ENCODE peak calls at places on chromosomes 13 and 19, in eight cellular contexts. One of them, this sample, is unnamed.

GRCh38 chr19:50713556-50714236 is 5.9 kb downstream of the SHANK1 start:
- DNase-seq in activated T-helper 1 cell treated with anti-CD3 and anti-CD28 coated beads, Interleukin-12 subunit alpha, Interleukin-12 subunit beta, Interleukin-2, Interleukin-4 antibody, amounts not matched to agents 30 ng/mL and 10 ng/mL and 1 ng/mL, durations not matched to agents 14 hours and 24 hours and 36 hours: no peak
- DNase-seq in activated T-cell treated with anti-CD3 and anti-CD28 coated beads for 48 hours: no peak
- DNase-seq in NCI-H1930: no peak
- DNase-seq in substantia nigra: no peak
- DNase-seq in AG04450: no peak
- DNase-seq in HCT116: no peak
- DNase-seq in SW 1271: no peak
- DNase-seq in this sample: no peak

GRCh38 chr13:113468461-113469147 is 15.3 kb upstream of the ADPRHL1 start:
- DNase-seq in activated T-cell treated with anti-CD3 and anti-CD28 coated beads for 48 hours: no peak
- DNase-seq in activated T-helper 1 cell treated with anti-CD3 and anti-CD28 coated beads, Interleukin-12 subunit alpha, Interleukin-12 subunit beta, Interleukin-2, Interleukin-4 antibody, amounts not matched to agents 30 ng/mL and 10 ng/mL and 1 ng/mL, durations not matched to agents 14 hours and 24 hours and 36 hours: no peak
- DNase-seq in SW 1271: no peak
- DNase-seq in substantia nigra: no peak
- DNase-seq in NCI-H1930: no peak
- DNase-seq in HCT116: no peak
- DNase-seq in AG04450: no peak
- DNase-seq in this sample: no peak

GRCh38 chr13:109451726-109452125 is 334.7 kb downstream of the IRS2 start:
- DNase-seq in activated T-cell treated with anti-CD3 and anti-CD28 coated beads for 48 hours: no peak
- DNase-seq in NCI-H1930: no peak
- DNase-seq in activated T-helper 1 cell treated with anti-CD3 and anti-CD28 coated beads, Interleukin-12 subunit alpha, Interleukin-12 subunit beta, Interleukin-2, Interleukin-4 antibody, amounts not matched to agents 30 ng/mL and 10 ng/mL and 1 ng/mL, durations not matched to agents 14 hours and 24 hours and 36 hours: no peak
- DNase-seq in SW 1271: no peak
- DNase-seq in HCT116: no peak
- DNase-seq in substantia nigra: no peak
- DNase-seq in AG04450: no peak
- DNase-seq in this sample: no peak

GRCh38 chr13:80783926-80784325 is 443.0 kb upstream of the SPRY2 start:
- DNase-seq in AG04450: no peak
- DNase-seq in substantia nigra: no peak
- DNase-seq in SW 1271: no peak
- DNase-seq in activated T-helper 1 cell treated with anti-CD3 and anti-CD28 coated beads, Interleukin-12 subunit alpha, Interleukin-12 subunit beta, Interleukin-2, Interleukin-4 antibody, amounts not matched to agents 30 ng/mL and 10 ng/mL and 1 ng/mL, durations not matched to agents 14 hours and 24 hours and 36 hours: no peak
- DNase-seq in HCT116: no peak
- DNase-seq in NCI-H1930: no peak
- DNase-seq in activated T-cell treated with anti-CD3 and anti-CD28 coated beads for 48 hours: no peak
- DNase-seq in this sample: no peak

GRCh38 chr13:30222253-30222652 is 85.1 kb downstream of the KATNAL1 start:
- DNase-seq in HCT116: no peak
- DNase-seq in activated T-helper 1 cell treated with anti-CD3 and anti-CD28 coated beads, Interleukin-12 subunit alpha, Interleukin-12 subunit beta, Interleukin-2, Interleukin-4 antibody, amounts not matched to agents 30 ng/mL and 10 ng/mL and 1 ng/mL, durations not matched to agents 14 hours and 24 hours and 36 hours: no peak
- DNase-seq in NCI-H1930: no peak
- DNase-seq in SW 1271: no peak
- DNase-seq in activated T-cell treated with anti-CD3 and anti-CD28 coated beads for 48 hours: no peak
- DNase-seq in substantia nigra: no peak
- DNase-seq in AG04450: no peak
- DNase-seq in this sample: no peak

GRCh38 chr13:23617551-23618014 is 47.4 kb downstream of the TNFRSF19 start:
- DNase-seq in HCT116: no peak
- DNase-seq in NCI-H1930: no peak
- DNase-seq in activated T-helper 1 cell treated with anti-CD3 and anti-CD28 coated beads, Interleukin-12 subunit alpha, Interleukin-12 subunit beta, Interleukin-2, Interleukin-4 antibody, amounts not matched to agents 30 ng/mL and 10 ng/mL and 1 ng/mL, durations not matched to agents 14 hours and 24 hours and 36 hours: no peak
- DNase-seq in activated T-cell treated with anti-CD3 and anti-CD28 coated beads for 48 hours: no peak
- DNase-seq in AG04450: no peak
- DNase-seq in SW 1271: no peak
- DNase-seq in substantia nigra: no peak
- DNase-seq in this sample: no peak

GRCh38 chr13:28527629-28528028 is 32.7 kb upstream of the FLT1 start:
- DNase-seq in SW 1271: no peak
- DNase-seq in substantia nigra: no peak
- DNase-seq in HCT116: no peak
- DNase-seq in activated T-cell treated with anti-CD3 and anti-CD28 coated beads for 48 hours: no peak
- DNase-seq in activated T-helper 1 cell treated with anti-CD3 and anti-CD28 coated beads, Interleukin-12 subunit alpha, Interleukin-12 subunit beta, Interleukin-2, Interleukin-4 antibody, amounts not matched to agents 30 ng/mL and 10 ng/mL and 1 ng/mL, durations not matched to agents 14 hours and 24 hours and 36 hours: no peak
- DNase-seq in NCI-H1930: no peak
- DNase-seq in AG04450: no peak
- DNase-seq in this sample: no peak

GRCh38 chr13:32938907-32939306 is 77.3 kb upstream of the KL start:
- DNase-seq in substantia nigra: no peak
- DNase-seq in activated T-cell treated with anti-CD3 and anti-CD28 coated beads for 48 hours: no peak
- DNase-seq in AG04450: no peak
- DNase-seq in activated T-helper 1 cell treated with anti-CD3 and anti-CD28 coated beads, Interleukin-12 subunit alpha, Interleukin-12 subunit beta, Interleukin-2, Interleukin-4 antibody, amounts not matched to agents 30 ng/mL and 10 ng/mL and 1 ng/mL, durations not matched to agents 14 hours and 24 hours and 36 hours: no peak
- DNase-seq in SW 1271: no peak
- DNase-seq in HCT116: no peak
- DNase-seq in NCI-H1930: no peak
- DNase-seq in this sample: no peak

GRCh38 chr19:4279530-4280422 is 710 bp downstream of the SHD start:
- DNase-seq in AG04450: no peak
- DNase-seq in NCI-H1930: no peak
- DNase-seq in activated T-helper 1 cell treated with anti-CD3 and anti-CD28 coated beads, Interleukin-12 subunit alpha, Interleukin-12 subunit beta, Interleukin-2, Interleukin-4 antibody, amounts not matched to agents 30 ng/mL and 10 ng/mL and 1 ng/mL, durations not matched to agents 14 hours and 24 hours and 36 hours: no peak
- DNase-seq in HCT116: no peak
- DNase-seq in substantia nigra: no peak
- DNase-seq in activated T-cell treated with anti-CD3 and anti-CD28 coated beads for 48 hours: no peak
- DNase-seq in SW 1271: no peak
- DNase-seq in this sample: no peak

GRCh38 chr19:16061943-16062342 is 14.4 kb upstream of the TPM4 start:
- DNase-seq in HCT116: no peak
- DNase-seq in NCI-H1930: no peak
- DNase-seq in substantia nigra: no peak
- DNase-seq in activated T-cell treated with anti-CD3 and anti-CD28 coated beads for 48 hours: no peak
- DNase-seq in SW 1271: no peak
- DNase-seq in activated T-helper 1 cell treated with anti-CD3 and anti-CD28 coated beads, Interleukin-12 subunit alpha, Interleukin-12 subunit beta, Interleukin-2, Interleukin-4 antibody, amounts not matched to agents 30 ng/mL and 10 ng/mL and 1 ng/mL, durations not matched to agents 14 hours and 24 hours and 36 hours: no peak
- DNase-seq in AG04450: no peak
- DNase-seq in this sample: no peak

GRCh38 chr13:44573790-44574465 is 2.2 kb downstream of the TSC22D1 start:
- DNase-seq in AG04450: no peak
- DNase-seq in HCT116: no peak
- DNase-seq in substantia nigra: no peak
- DNase-seq in activated T-helper 1 cell treated with anti-CD3 and anti-CD28 coated beads, Interleukin-12 subunit alpha, Interleukin-12 subunit beta, Interleukin-2, Interleukin-4 antibody, amounts not matched to agents 30 ng/mL and 10 ng/mL and 1 ng/mL, durations not matched to agents 14 hours and 24 hours and 36 hours: no peak
- DNase-seq in NCI-H1930: no peak
- DNase-seq in SW 1271: no peak
- DNase-seq in activated T-cell treated with anti-CD3 and anti-CD28 coated beads for 48 hours: no peak
- DNase-seq in this sample: no peak

GRCh38 chr19:17671906-17672305 is 16.2 kb downstream of the UNC13A start:
- DNase-seq in activated T-helper 1 cell treated with anti-CD3 and anti-CD28 coated beads, Interleukin-12 subunit alpha, Interleukin-12 subunit beta, Interleukin-2, Interleukin-4 antibody, amounts not matched to agents 30 ng/mL and 10 ng/mL and 1 ng/mL, durations not matched to agents 14 hours and 24 hours and 36 hours: no peak
- DNase-seq in AG04450: no peak
- DNase-seq in NCI-H1930: peak; percentile 21
- DNase-seq in HCT116: peak; percentile 68
- DNase-seq in SW 1271: no peak
- DNase-seq in substantia nigra: no peak
- DNase-seq in activated T-cell treated with anti-CD3 and anti-CD28 coated beads for 48 hours: no peak
- DNase-seq in this sample: no peak

GRCh38 chr19:18002347-18002850 is 5.6 kb upstream of the ARRDC2 start:
- DNase-seq in substantia nigra: no peak
- DNase-seq in NCI-H1930: no peak
- DNase-seq in activated T-helper 1 cell treated with anti-CD3 and anti-CD28 coated beads, Interleukin-12 subunit alpha, Interleukin-12 subunit beta, Interleukin-2, Interleukin-4 antibody, amounts not matched to agents 30 ng/mL and 10 ng/mL and 1 ng/mL, durations not matched to agents 14 hours and 24 hours and 36 hours: no peak
- DNase-seq in activated T-cell treated with anti-CD3 and anti-CD28 coated beads for 48 hours: no peak
- DNase-seq in AG04450: no peak
- DNase-seq in SW 1271: no peak
- DNase-seq in HCT116: no peak
- DNase-seq in this sample: no peak

GRCh38 chr19:7679017-7679720 is 1.5 kb upstream of the TRAPPC5 start:
- DNase-seq in NCI-H1930: peak; percentile 17
- DNase-seq in SW 1271: no peak
- DNase-seq in activated T-helper 1 cell treated with anti-CD3 and anti-CD28 coated beads, Interleukin-12 subunit alpha, Interleukin-12 subunit beta, Interleukin-2, Interleukin-4 antibody, amounts not matched to agents 30 ng/mL and 10 ng/mL and 1 ng/mL, durations not matched to agents 14 hours and 24 hours and 36 hours: peak; percentile 46
- DNase-seq in HCT116: no peak
- DNase-seq in substantia nigra: no peak
- DNase-seq in AG04450: no peak
- DNase-seq in activated T-cell treated with anti-CD3 and anti-CD28 coated beads for 48 hours: no peak
- DNase-seq in this sample: no peak

GRCh38 chr19:53328967-53329366 is 4.6 kb upstream of the ZNF845 start:
- DNase-seq in SW 1271: no peak
- DNase-seq in AG04450: no peak
- DNase-seq in activated T-cell treated with anti-CD3 and anti-CD28 coated beads for 48 hours: no peak
- DNase-seq in NCI-H1930: peak; percentile 85
- DNase-seq in activated T-helper 1 cell treated with anti-CD3 and anti-CD28 coated beads, Interleukin-12 subunit alpha, Interleukin-12 subunit beta, Interleukin-2, Interleukin-4 antibody, amounts not matched to agents 30 ng/mL and 10 ng/mL and 1 ng/mL, durations not matched to agents 14 hours and 24 hours and 36 hours: no peak
- DNase-seq in substantia nigra: peak; percentile 2
- DNase-seq in HCT116: no peak
- DNase-seq in this sample: no peak

GRCh38 chr19:33125929-33126388 is 6.0 kb upstream of the WDR88 start:
- DNase-seq in SW 1271: no peak
- DNase-seq in HCT116: peak; percentile 28
- DNase-seq in AG04450: peak; percentile 42
- DNase-seq in activated T-cell treated with anti-CD3 and anti-CD28 coated beads for 48 hours: peak; percentile 31
- DNase-seq in activated T-helper 1 cell treated with anti-CD3 and anti-CD28 coated beads, Interleukin-12 subunit alpha, Interleukin-12 subunit beta, Interleukin-2, Interleukin-4 antibody, amounts not matched to agents 30 ng/mL and 10 ng/mL and 1 ng/mL, durations not matched to agents 14 hours and 24 hours and 36 hours: peak; percentile 40
- DNase-seq in NCI-H1930: peak; percentile 33
- DNase-seq in substantia nigra: peak; percentile 25
- DNase-seq in this sample: peak; percentile 58

GRCh38 chr13:44312898-44313551 is 60.6 kb upstream of the SERP2 start:
- DNase-seq in activated T-cell treated with anti-CD3 and anti-CD28 coated beads for 48 hours: no peak
- DNase-seq in SW 1271: no peak
- DNase-seq in substantia nigra: no peak
- DNase-seq in HCT116: peak; percentile 88
- DNase-seq in activated T-helper 1 cell treated with anti-CD3 and anti-CD28 coated beads, Interleukin-12 subunit alpha, Interleukin-12 subunit beta, Interleukin-2, Interleukin-4 antibody, amounts not matched to agents 30 ng/mL and 10 ng/mL and 1 ng/mL, durations not matched to agents 14 hours and 24 hours and 36 hours: no peak
- DNase-seq in NCI-H1930: no peak
- DNase-seq in AG04450: peak; percentile 70
- DNase-seq in this sample: peak; percentile 82

GRCh38 chr19:49809155-49809986 is 3.7 kb downstream of the FUZ start:
- DNase-seq in activated T-cell treated with anti-CD3 and anti-CD28 coated beads for 48 hours: peak; percentile 36
- DNase-seq in substantia nigra: peak; percentile 61
- DNase-seq in HCT116: no peak
- DNase-seq in SW 1271: no peak
- DNase-seq in AG04450: no peak
- DNase-seq in NCI-H1930: no peak
- DNase-seq in activated T-helper 1 cell treated with anti-CD3 and anti-CD28 coated beads, Interleukin-12 subunit alpha, Interleukin-12 subunit beta, Interleukin-2, Interleukin-4 antibody, amounts not matched to agents 30 ng/mL and 10 ng/mL and 1 ng/mL, durations not matched to agents 14 hours and 24 hours and 36 hours: peak; percentile 38
- DNase-seq in this sample: no peak

GRCh38 chr19:49946415-49946814 is 14.6 kb downstream of the SIGLEC11 start:
- DNase-seq in AG04450: no peak
- DNase-seq in activated T-helper 1 cell treated with anti-CD3 and anti-CD28 coated beads, Interleukin-12 subunit alpha, Interleukin-12 subunit beta, Interleukin-2, Interleukin-4 antibody, amounts not matched to agents 30 ng/mL and 10 ng/mL and 1 ng/mL, durations not matched to agents 14 hours and 24 hours and 36 hours: no peak
- DNase-seq in activated T-cell treated with anti-CD3 and anti-CD28 coated beads for 48 hours: no peak
- DNase-seq in NCI-H1930: no peak
- DNase-seq in HCT116: no peak
- DNase-seq in substantia nigra: no peak
- DNase-seq in SW 1271: no peak
- DNase-seq in this sample: no peak

GRCh38 chr13:106589716-106590115 is 21.8 kb upstream of the ARGLU1 start:
- DNase-seq in SW 1271: no peak
- DNase-seq in NCI-H1930: no peak
- DNase-seq in activated T-cell treated with anti-CD3 and anti-CD28 coated beads for 48 hours: no peak
- DNase-seq in activated T-helper 1 cell treated with anti-CD3 and anti-CD28 coated beads, Interleukin-12 subunit alpha, Interleukin-12 subunit beta, Interleukin-2, Interleukin-4 antibody, amounts not matched to agents 30 ng/mL and 10 ng/mL and 1 ng/mL, durations not matched to agents 14 hours and 24 hours and 36 hours: no peak
- DNase-seq in HCT116: no peak
- DNase-seq in substantia nigra: no peak
- DNase-seq in AG04450: no peak
- DNase-seq in this sample: no peak

GRCh38 chr19:48734625-48735024 is 5.8 kb downstream of the RASIP1 start:
- DNase-seq in NCI-H1930: no peak
- DNase-seq in substantia nigra: no peak
- DNase-seq in activated T-helper 1 cell treated with anti-CD3 and anti-CD28 coated beads, Interleukin-12 subunit alpha, Interleukin-12 subunit beta, Interleukin-2, Interleukin-4 antibody, amounts not matched to agents 30 ng/mL and 10 ng/mL and 1 ng/mL, durations not matched to agents 14 hours and 24 hours and 36 hours: no peak
- DNase-seq in AG04450: no peak
- DNase-seq in activated T-cell treated with anti-CD3 and anti-CD28 coated beads for 48 hours: no peak
- DNase-seq in SW 1271: no peak
- DNase-seq in HCT116: no peak
- DNase-seq in this sample: no peak

GRCh38 chr19:40831502-40832430 is 18.5 kb downstream of the CYP2A6 start:
- DNase-seq in activated T-cell treated with anti-CD3 and anti-CD28 coated beads for 48 hours: no peak
- DNase-seq in AG04450: peak; percentile 96
- DNase-seq in SW 1271: peak; percentile 7
- DNase-seq in activated T-helper 1 cell treated with anti-CD3 and anti-CD28 coated beads, Interleukin-12 subunit alpha, Interleukin-12 subunit beta, Interleukin-2, Interleukin-4 antibody, amounts not matched to agents 30 ng/mL and 10 ng/mL and 1 ng/mL, durations not matched to agents 14 hours and 24 hours and 36 hours: no peak
- DNase-seq in NCI-H1930: no peak
- DNase-seq in substantia nigra: no peak
- DNase-seq in HCT116: no peak
- DNase-seq in this sample: peak; percentile 59

GRCh38 chr19:47778954-47779351 is 450 bp downstream of the SELENOW start:
- DNase-seq in HCT116: no peak
- DNase-seq in SW 1271: no peak
- DNase-seq in NCI-H1930: no peak
- DNase-seq in AG04450: no peak
- DNase-seq in activated T-helper 1 cell treated with anti-CD3 and anti-CD28 coated beads, Interleukin-12 subunit alpha, Interleukin-12 subunit beta, Interleukin-2, Interleukin-4 antibody, amounts not matched to agents 30 ng/mL and 10 ng/mL and 1 ng/mL, durations not matched to agents 14 hours and 24 hours and 36 hours: no peak
- DNase-seq in activated T-cell treated with anti-CD3 and anti-CD28 coated beads for 48 hours: no peak
- DNase-seq in substantia nigra: peak; percentile 42
- DNase-seq in this sample: no peak

GRCh38 chr19:17405250-17406038 is at the start of gene BST2:
- DNase-seq in HCT116: no peak
- DNase-seq in AG04450: no peak
- DNase-seq in activated T-helper 1 cell treated with anti-CD3 and anti-CD28 coated beads, Interleukin-12 subunit alpha, Interleukin-12 subunit beta, Interleukin-2, Interleukin-4 antibody, amounts not matched to agents 30 ng/mL and 10 ng/mL and 1 ng/mL, durations not matched to agents 14 hours and 24 hours and 36 hours: peak; percentile 58
- DNase-seq in substantia nigra: no peak
- DNase-seq in NCI-H1930: no peak
- DNase-seq in SW 1271: no peak
- DNase-seq in activated T-cell treated with anti-CD3 and anti-CD28 coated beads for 48 hours: peak; percentile 43
- DNase-seq in this sample: no peak

GRCh38 chr19:504634-505033 is 2.7 kb upstream of the TPGS1 start:
- DNase-seq in SW 1271: no peak
- DNase-seq in NCI-H1930: no peak
- DNase-seq in AG04450: no peak
- DNase-seq in activated T-cell treated with anti-CD3 and anti-CD28 coated beads for 48 hours: no peak
- DNase-seq in activated T-helper 1 cell treated with anti-CD3 and anti-CD28 coated beads, Interleukin-12 subunit alpha, Interleukin-12 subunit beta, Interleukin-2, Interleukin-4 antibody, amounts not matched to agents 30 ng/mL and 10 ng/mL and 1 ng/mL, durations not matched to agents 14 hours and 24 hours and 36 hours: no peak
- DNase-seq in HCT116: no peak
- DNase-seq in substantia nigra: no peak
- DNase-seq in this sample: no peak

GRCh38 chr13:49219647-49220034 is 497 bp upstream of the MLNR start:
- DNase-seq in activated T-helper 1 cell treated with anti-CD3 and anti-CD28 coated beads, Interleukin-12 subunit alpha, Interleukin-12 subunit beta, Interleukin-2, Interleukin-4 antibody, amounts not matched to agents 30 ng/mL and 10 ng/mL and 1 ng/mL, durations not matched to agents 14 hours and 24 hours and 36 hours: no peak
- DNase-seq in substantia nigra: no peak
- DNase-seq in activated T-cell treated with anti-CD3 and anti-CD28 coated beads for 48 hours: no peak
- DNase-seq in AG04450: no peak
- DNase-seq in NCI-H1930: no peak
- DNase-seq in SW 1271: no peak
- DNase-seq in HCT116: no peak
- DNase-seq in this sample: no peak

GRCh38 chr13:44904982-44905381 is 84.3 kb downstream of the NUFIP1 start:
- DNase-seq in HCT116: no peak
- DNase-seq in substantia nigra: peak; percentile 2
- DNase-seq in SW 1271: no peak
- DNase-seq in NCI-H1930: peak; percentile 47
- DNase-seq in AG04450: peak; percentile 90
- DNase-seq in activated T-helper 1 cell treated with anti-CD3 and anti-CD28 coated beads, Interleukin-12 subunit alpha, Interleukin-12 subunit beta, Interleukin-2, Interleukin-4 antibody, amounts not matched to agents 30 ng/mL and 10 ng/mL and 1 ng/mL, durations not matched to agents 14 hours and 24 hours and 36 hours: no peak
- DNase-seq in activated T-cell treated with anti-CD3 and anti-CD28 coated beads for 48 hours: no peak
- DNase-seq in this sample: no peak

GRCh38 chr19:58545286-58546068 is 1.6 kb downstream of the TRIM28 start:
- DNase-seq in activated T-helper 1 cell treated with anti-CD3 and anti-CD28 coated beads, Interleukin-12 subunit alpha, Interleukin-12 subunit beta, Interleukin-2, Interleukin-4 antibody, amounts not matched to agents 30 ng/mL and 10 ng/mL and 1 ng/mL, durations not matched to agents 14 hours and 24 hours and 36 hours: no peak
- DNase-seq in activated T-cell treated with anti-CD3 and anti-CD28 coated beads for 48 hours: no peak
- DNase-seq in AG04450: no peak
- DNase-seq in SW 1271: no peak
- DNase-seq in substantia nigra: no peak
- DNase-seq in NCI-H1930: no peak
- DNase-seq in HCT116: no peak
- DNase-seq in this sample: no peak

GRCh38 chr13:66665991-66666390 is 564.1 kb downstream of the PCDH9 start:
- DNase-seq in substantia nigra: peak; percentile 31
- DNase-seq in AG04450: peak; percentile 49
- DNase-seq in activated T-cell treated with anti-CD3 and anti-CD28 coated beads for 48 hours: no peak
- DNase-seq in HCT116: no peak
- DNase-seq in SW 1271: no peak
- DNase-seq in NCI-H1930: no peak
- DNase-seq in activated T-helper 1 cell treated with anti-CD3 and anti-CD28 coated beads, Interleukin-12 subunit alpha, Interleukin-12 subunit beta, Interleukin-2, Interleukin-4 antibody, amounts not matched to agents 30 ng/mL and 10 ng/mL and 1 ng/mL, durations not matched to agents 14 hours and 24 hours and 36 hours: no peak
- DNase-seq in this sample: no peak

GRCh38 chr13:25042141-25042540 is 53.8 kb upstream of the PABPC3 start:
- DNase-seq in activated T-cell treated with anti-CD3 and anti-CD28 coated beads for 48 hours: no peak
- DNase-seq in NCI-H1930: no peak
- DNase-seq in activated T-helper 1 cell treated with anti-CD3 and anti-CD28 coated beads, Interleukin-12 subunit alpha, Interleukin-12 subunit beta, Interleukin-2, Interleukin-4 antibody, amounts not matched to agents 30 ng/mL and 10 ng/mL and 1 ng/mL, durations not matched to agents 14 hours and 24 hours and 36 hours: no peak
- DNase-seq in HCT116: no peak
- DNase-seq in AG04450: no peak
- DNase-seq in substantia nigra: no peak
- DNase-seq in SW 1271: no peak
- DNase-seq in this sample: no peak

GRCh38 chr13:48890386-48890785 is 85.3 kb upstream of the FNDC3A start:
- DNase-seq in substantia nigra: no peak
- DNase-seq in HCT116: no peak
- DNase-seq in activated T-cell treated with anti-CD3 and anti-CD28 coated beads for 48 hours: no peak
- DNase-seq in activated T-helper 1 cell treated with anti-CD3 and anti-CD28 coated beads, Interleukin-12 subunit alpha, Interleukin-12 subunit beta, Interleukin-2, Interleukin-4 antibody, amounts not matched to agents 30 ng/mL and 10 ng/mL and 1 ng/mL, durations not matched to agents 14 hours and 24 hours and 36 hours: no peak
- DNase-seq in SW 1271: no peak
- DNase-seq in AG04450: no peak
- DNase-seq in NCI-H1930: no peak
- DNase-seq in this sample: no peak

GRCh38 chr13:44379885-44380284 is 6.3 kb downstream of the SERP2 start:
- DNase-seq in activated T-cell treated with anti-CD3 and anti-CD28 coated beads for 48 hours: no peak
- DNase-seq in AG04450: no peak
- DNase-seq in SW 1271: no peak
- DNase-seq in HCT116: no peak
- DNase-seq in NCI-H1930: no peak
- DNase-seq in activated T-helper 1 cell treated with anti-CD3 and anti-CD28 coated beads, Interleukin-12 subunit alpha, Interleukin-12 subunit beta, Interleukin-2, Interleukin-4 antibody, amounts not matched to agents 30 ng/mL and 10 ng/mL and 1 ng/mL, durations not matched to agents 14 hours and 24 hours and 36 hours: no peak
- DNase-seq in substantia nigra: no peak
- DNase-seq in this sample: no peak

GRCh38 chr19:44796701-44797115 is 12.2 kb upstream of the BCAM start:
- DNase-seq in substantia nigra: no peak
- DNase-seq in activated T-helper 1 cell treated with anti-CD3 and anti-CD28 coated beads, Interleukin-12 subunit alpha, Interleukin-12 subunit beta, Interleukin-2, Interleukin-4 antibody, amounts not matched to agents 30 ng/mL and 10 ng/mL and 1 ng/mL, durations not matched to agents 14 hours and 24 hours and 36 hours: no peak
- DNase-seq in AG04450: no peak
- DNase-seq in activated T-cell treated with anti-CD3 and anti-CD28 coated beads for 48 hours: no peak
- DNase-seq in NCI-H1930: no peak
- DNase-seq in HCT116: no peak
- DNase-seq in SW 1271: no peak
- DNase-seq in this sample: no peak

GRCh38 chr19:52739576-52739975 is 4.7 kb upstream of the ZNF611 start:
- DNase-seq in activated T-helper 1 cell treated with anti-CD3 and anti-CD28 coated beads, Interleukin-12 subunit alpha, Interleukin-12 subunit beta, Interleukin-2, Interleukin-4 antibody, amounts not matched to agents 30 ng/mL and 10 ng/mL and 1 ng/mL, durations not matched to agents 14 hours and 24 hours and 36 hours: no peak
- DNase-seq in SW 1271: no peak
- DNase-seq in AG04450: no peak
- DNase-seq in activated T-cell treated with anti-CD3 and anti-CD28 coated beads for 48 hours: no peak
- DNase-seq in NCI-H1930: no peak
- DNase-seq in HCT116: no peak
- DNase-seq in substantia nigra: no peak
- DNase-seq in this sample: no peak